ENCODE peak calls at places on chromosomes 16 and 17, in ten cellular contexts. One of them, this sample, is unnamed.
A peak's percentile ranks its signal among the peaks of the same experiment; 100 is the strongest.

GRCh38 chr16:12260119-12260646 is 283.6 kb downstream of the SNX29 start:
- DNase-seq in transverse colon: no peak
- DNase-seq in mammary epithelial cell: no peak
- DNase-seq in left ventricle myocardium inferior: no peak
- DNase-seq in A549: no peak
- DNase-seq in SK-N-SH: no peak
- DNase-seq in choroid plexus epithelial cell: no peak
- DNase-seq in HFF-Myc: no peak
- DNase-seq in cardiac muscle cell: no peak
- DNase-seq in fibroblast of lung: no peak
- DNase-seq in this sample: no peak

GRCh38 chr17:78674595-78675315 is 97.6 kb upstream of the DNAH17 start:
- DNase-seq in A549: no peak
- DNase-seq in transverse colon: no peak
- DNase-seq in SK-N-SH: peak; percentile 74
- DNase-seq in HFF-Myc: no peak
- DNase-seq in mammary epithelial cell: no peak
- DNase-seq in left ventricle myocardium inferior: no peak
- DNase-seq in choroid plexus epithelial cell: no peak
- DNase-seq in cardiac muscle cell: no peak
- DNase-seq in fibroblast of lung: no peak
- DNase-seq in this sample: no peak

GRCh38 chr17:77451271-77451893 is 310.6 kb downstream of the SEC14L1 start:
- DNase-seq in choroid plexus epithelial cell: peak; percentile 77
- DNase-seq in HFF-Myc: no peak
- DNase-seq in cardiac muscle cell: peak; percentile 89
- DNase-seq in left ventricle myocardium inferior: peak; percentile 77
- DNase-seq in transverse colon: peak; percentile 83
- DNase-seq in fibroblast of lung: peak; percentile 71
- DNase-seq in SK-N-SH: peak; percentile 93
- DNase-seq in mammary epithelial cell: peak; percentile 60
- DNase-seq in A549: no peak
- DNase-seq in this sample: no peak

GRCh38 chr16:66344533-66345145 is 21.9 kb upstream of the CDH5 start:
- DNase-seq in transverse colon: no peak
- DNase-seq in HFF-Myc: no peak
- DNase-seq in left ventricle myocardium inferior: no peak
- DNase-seq in cardiac muscle cell: peak; percentile 64
- DNase-seq in fibroblast of lung: peak; percentile 64
- DNase-seq in mammary epithelial cell: peak; percentile 18
- DNase-seq in SK-N-SH: no peak
- DNase-seq in choroid plexus epithelial cell: peak; percentile 68
- DNase-seq in A549: no peak
- DNase-seq in this sample: no peak

GRCh38 chr17:3802461-3803307 is 1.7 kb upstream of the ITGAE start:
- DNase-seq in SK-N-SH: no peak
- DNase-seq in transverse colon: peak; percentile 45
- DNase-seq in fibroblast of lung: peak; percentile 91
- DNase-seq in HFF-Myc: no peak
- DNase-seq in A549: no peak
- DNase-seq in left ventricle myocardium inferior: no peak
- DNase-seq in mammary epithelial cell: peak; percentile 48
- DNase-seq in cardiac muscle cell: peak; percentile 85
- DNase-seq in choroid plexus epithelial cell: peak; percentile 93
- DNase-seq in this sample: no peak

GRCh38 chr17:19328441-19329061 is 34.0 kb downstream of the B9D1 start:
- DNase-seq in HFF-Myc: no peak
- DNase-seq in choroid plexus epithelial cell: no peak
- DNase-seq in left ventricle myocardium inferior: no peak
- DNase-seq in A549: no peak
- DNase-seq in SK-N-SH: no peak
- DNase-seq in transverse colon: no peak
- DNase-seq in cardiac muscle cell: no peak
- DNase-seq in mammary epithelial cell: no peak
- DNase-seq in fibroblast of lung: no peak
- DNase-seq in this sample: no peak

GRCh38 chr17:8488931-8489330 is 53.2 kb downstream of the NDEL1 start:
- DNase-seq in A549: no peak
- DNase-seq in fibroblast of lung: peak; percentile 93
- DNase-seq in cardiac muscle cell: peak; percentile 94
- DNase-seq in choroid plexus epithelial cell: peak; percentile 98
- DNase-seq in transverse colon: no peak
- DNase-seq in HFF-Myc: peak; percentile 91
- DNase-seq in left ventricle myocardium inferior: peak; percentile 48
- DNase-seq in mammary epithelial cell: peak; percentile 75
- DNase-seq in SK-N-SH: no peak
- DNase-seq in this sample: peak; percentile 69

GRCh38 chr16:57540387-57540786 is 2.1 kb upstream of the ADGRG5 start:
- DNase-seq in left ventricle myocardium inferior: no peak
- DNase-seq in mammary epithelial cell: no peak
- DNase-seq in SK-N-SH: no peak
- DNase-seq in fibroblast of lung: no peak
- DNase-seq in choroid plexus epithelial cell: no peak
- DNase-seq in A549: no peak
- DNase-seq in cardiac muscle cell: no peak
- DNase-seq in HFF-Myc: no peak
- DNase-seq in transverse colon: no peak
- DNase-seq in this sample: no peak

GRCh38 chr17:42027961-42028790 is 8.3 kb downstream of the NKIRAS2 start:
- DNase-seq in choroid plexus epithelial cell: peak; percentile 29
- DNase-seq in transverse colon: no peak
- DNase-seq in SK-N-SH: no peak
- DNase-seq in A549: peak; percentile 70
- DNase-seq in cardiac muscle cell: no peak
- DNase-seq in left ventricle myocardium inferior: no peak
- DNase-seq in fibroblast of lung: no peak
- DNase-seq in mammary epithelial cell: no peak
- DNase-seq in HFF-Myc: no peak
- DNase-seq in this sample: no peak

GRCh38 chr16:25747160-25747758 is 55.5 kb downstream of the HS3ST4 start:
- DNase-seq in left ventricle myocardium inferior: no peak
- DNase-seq in cardiac muscle cell: no peak
- DNase-seq in SK-N-SH: no peak
- DNase-seq in mammary epithelial cell: no peak
- DNase-seq in A549: no peak
- DNase-seq in transverse colon: no peak
- DNase-seq in fibroblast of lung: no peak
- DNase-seq in choroid plexus epithelial cell: no peak
- DNase-seq in HFF-Myc: no peak
- DNase-seq in this sample: no peak

GRCh38 chr17:28715217-28715616 is 2.5 kb downstream of the RAB34 start:
- DNase-seq in cardiac muscle cell: no peak
- DNase-seq in left ventricle myocardium inferior: no peak
- DNase-seq in fibroblast of lung: no peak
- DNase-seq in HFF-Myc: no peak
- DNase-seq in SK-N-SH: no peak
- DNase-seq in mammary epithelial cell: no peak
- DNase-seq in transverse colon: no peak
- DNase-seq in A549: no peak
- DNase-seq in choroid plexus epithelial cell: no peak
- DNase-seq in this sample: no peak

GRCh38 chr17:28718990-28719433 is 773 bp upstream of the RPL23A start:
- DNase-seq in mammary epithelial cell: no peak
- DNase-seq in SK-N-SH: no peak
- DNase-seq in cardiac muscle cell: no peak
- DNase-seq in HFF-Myc: no peak
- DNase-seq in transverse colon: no peak
- DNase-seq in fibroblast of lung: no peak
- DNase-seq in left ventricle myocardium inferior: no peak
- DNase-seq in A549: no peak
- DNase-seq in choroid plexus epithelial cell: no peak
- DNase-seq in this sample: no peak

GRCh38 chr17:28716740-28717577 is 709 bp downstream of the RAB34 start:
- DNase-seq in SK-N-SH: no peak
- DNase-seq in cardiac muscle cell: peak; percentile 54
- DNase-seq in choroid plexus epithelial cell: peak; percentile 46
- DNase-seq in HFF-Myc: no peak
- DNase-seq in transverse colon: no peak
- DNase-seq in left ventricle myocardium inferior: peak; percentile 34
- DNase-seq in mammary epithelial cell: peak; percentile 39
- DNase-seq in A549: no peak
- DNase-seq in fibroblast of lung: peak; percentile 36
- DNase-seq in this sample: peak; percentile 8

GRCh38 chr17:28718317-28718672 is 627 bp upstream of the RAB34 start:
- DNase-seq in SK-N-SH: no peak
- DNase-seq in transverse colon: no peak
- DNase-seq in mammary epithelial cell: no peak
- DNase-seq in A549: no peak
- DNase-seq in HFF-Myc: no peak
- DNase-seq in fibroblast of lung: no peak
- DNase-seq in cardiac muscle cell: peak; percentile 67
- DNase-seq in left ventricle myocardium inferior: no peak
- DNase-seq in choroid plexus epithelial cell: no peak
- DNase-seq in this sample: no peak

DNA sequence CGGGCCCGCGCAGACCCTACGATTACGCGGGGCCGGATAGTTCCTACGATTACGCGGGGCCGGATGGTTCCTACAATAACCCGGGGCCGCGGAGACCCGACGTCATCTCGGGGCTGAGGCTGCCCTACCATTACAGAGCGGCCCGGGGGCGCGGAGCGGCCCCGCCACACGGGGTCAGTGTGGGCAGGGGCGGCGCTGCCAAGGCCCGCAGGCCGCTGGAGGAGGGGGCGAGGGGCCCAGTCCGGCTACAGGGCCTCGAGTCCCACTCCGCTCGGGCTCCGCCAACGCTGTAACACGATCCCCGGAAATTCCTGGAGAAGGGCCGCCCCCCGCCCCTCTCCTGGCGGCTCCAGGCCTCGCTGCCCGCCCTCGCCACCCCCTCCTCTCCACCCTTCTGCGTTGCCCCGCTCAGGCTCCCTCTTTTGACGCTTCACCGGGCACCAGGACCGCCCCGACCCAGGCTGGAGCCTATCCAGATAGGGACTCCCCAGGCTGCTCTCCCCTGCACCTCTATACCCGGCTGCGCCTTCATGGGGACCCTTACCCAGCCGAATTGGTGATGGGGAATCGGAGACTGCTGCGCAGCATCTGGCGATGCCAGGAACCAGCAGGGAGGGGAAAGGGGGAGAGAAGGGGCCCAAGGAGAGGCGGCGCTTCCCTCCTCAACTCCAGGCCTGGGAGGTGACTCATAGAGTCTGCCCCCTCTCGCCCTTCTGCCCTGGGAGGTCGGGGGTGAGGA is at the start of gene RAB34:
- DNase-seq in cardiac muscle cell: peak; percentile 94
- DNase-seq in choroid plexus epithelial cell: peak; percentile 83
- DNase-seq in A549: peak; percentile 73
- DNase-seq in fibroblast of lung: peak; percentile 92
- DNase-seq in SK-N-SH: no peak
- DNase-seq in mammary epithelial cell: peak; percentile 73
- DNase-seq in transverse colon: peak; percentile 56
- DNase-seq in HFF-Myc: no peak
- DNase-seq in left ventricle myocardium inferior: peak; percentile 72
- DNase-seq in this sample: peak; percentile 68
- TF ChIP-seq CTCF in cardiac muscle cell: peak; percentile 26
- TF ChIP-seq CTCF in choroid plexus epithelial cell: no peak
- TF ChIP-seq CTCF in A549: peak; percentile 55
- TF ChIP-seq CTCF in fibroblast of lung: peak; percentile 19
- TF ChIP-seq CTCF in SK-N-SH: no peak
- TF ChIP-seq CTCF in mammary epithelial cell: peak; percentile 41
- TF ChIP-seq CTCF in transverse colon: no peak
- TF ChIP-seq CTCF in HFF-Myc: peak; percentile 37
- TF ChIP-seq CTCF in left ventricle myocardium inferior: peak; percentile 43
- TF ChIP-seq CTCF in this sample: peak; percentile 45

DNA sequence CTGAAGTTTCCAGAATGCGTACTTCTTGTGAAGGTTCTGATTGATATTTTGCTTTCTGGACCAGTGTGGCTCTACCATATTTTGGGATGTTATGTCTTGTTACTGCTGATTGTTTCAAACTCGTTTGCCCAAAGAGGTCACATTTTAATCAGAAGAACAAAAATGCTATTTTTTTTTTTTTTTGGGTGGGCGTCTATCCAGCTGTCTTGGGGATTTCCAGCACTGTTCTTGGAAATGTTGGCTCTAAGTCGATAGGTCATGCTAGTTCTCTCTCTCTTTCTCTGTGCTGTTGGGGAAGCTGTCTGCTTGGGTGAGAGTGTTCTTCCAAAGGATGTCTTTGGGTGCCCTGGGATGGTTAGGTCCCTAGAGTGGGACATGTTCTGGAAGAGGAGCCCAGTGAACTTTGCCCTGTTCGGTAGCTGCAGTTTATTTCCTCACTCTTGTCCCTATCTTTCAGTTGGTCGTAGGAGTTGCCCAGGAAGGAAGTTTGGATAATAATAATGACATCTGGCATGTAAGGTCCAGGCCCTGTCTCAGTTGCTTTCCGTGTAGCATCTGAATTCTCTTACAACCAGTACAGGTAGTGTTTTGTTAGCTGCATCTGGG is 2.9 kb downstream of the IRF8 start:
- DNase-seq in mammary epithelial cell: no peak
- DNase-seq in cardiac muscle cell: peak; percentile 36
- DNase-seq in SK-N-SH: no peak
- DNase-seq in transverse colon: no peak
- DNase-seq in A549: no peak
- DNase-seq in choroid plexus epithelial cell: no peak
- DNase-seq in left ventricle myocardium inferior: no peak
- DNase-seq in fibroblast of lung: no peak
- DNase-seq in HFF-Myc: no peak
- DNase-seq in this sample: no peak
- H3K4me3 ChIP-seq in mammary epithelial cell: no peak overlapping the region
- H3K4me3 ChIP-seq in cardiac muscle cell: no peak overlapping the region
- H3K4me3 ChIP-seq in SK-N-SH: no peak overlapping the region
- H3K4me3 ChIP-seq in transverse colon: no peak overlapping the region
- H3K4me3 ChIP-seq in A549: no peak overlapping the region
- H3K4me3 ChIP-seq in choroid plexus epithelial cell: no peak overlapping the region
- H3K4me3 ChIP-seq in left ventricle myocardium inferior: no peak overlapping the region
- H3K4me3 ChIP-seq in fibroblast of lung: no peak overlapping the region
- H3K4me3 ChIP-seq in HFF-Myc: no peak overlapping the region
- H3K4me3 ChIP-seq in this sample: no peak overlapping the region

GRCh38 chr16:5056347-5056746 is 9.4 kb downstream of the C16orf89 start:
- DNase-seq in choroid plexus epithelial cell: peak; percentile 35
- DNase-seq in transverse colon: peak; percentile 41
- DNase-seq in mammary epithelial cell: no peak
- DNase-seq in SK-N-SH: peak; percentile 71
- DNase-seq in A549: no peak
- DNase-seq in cardiac muscle cell: peak; percentile 42
- DNase-seq in HFF-Myc: no peak
- DNase-seq in left ventricle myocardium inferior: no peak
- DNase-seq in fibroblast of lung: no peak
- DNase-seq in this sample: no peak
- TF ChIP-seq CTCF in choroid plexus epithelial cell: peak; percentile 65
- TF ChIP-seq CTCF in transverse colon: peak; percentile 20
- TF ChIP-seq CTCF in mammary epithelial cell: peak; percentile 44
- TF ChIP-seq CTCF in SK-N-SH: peak; percentile 35
- TF ChIP-seq CTCF in A549: peak; percentile 42
- TF ChIP-seq CTCF in cardiac muscle cell: peak; percentile 63
- TF ChIP-seq CTCF in HFF-Myc: peak; percentile 67
- TF ChIP-seq CTCF in left ventricle myocardium inferior: peak; percentile 24
- TF ChIP-seq CTCF in fibroblast of lung: peak; percentile 33
- TF ChIP-seq CTCF in this sample: peak; percentile 55

DNA sequence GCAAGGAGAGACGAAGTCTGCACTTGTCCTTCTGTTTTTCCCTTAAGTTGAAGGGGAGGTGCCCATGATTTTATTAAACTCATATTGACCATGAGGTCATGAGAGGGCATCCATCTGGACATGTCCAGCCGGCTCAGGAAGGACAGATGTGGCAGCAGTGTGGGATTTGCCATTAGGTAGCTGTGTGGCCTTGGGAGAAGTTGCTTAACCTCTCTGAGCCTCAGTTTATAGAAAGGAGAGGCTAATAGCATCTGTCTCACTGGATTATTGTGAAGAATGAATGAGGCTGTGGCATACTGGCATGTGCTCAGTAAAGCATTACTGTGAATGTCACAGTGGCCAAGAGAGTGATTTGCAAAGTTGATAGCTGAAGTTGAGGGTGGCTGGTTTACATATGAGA is 1.2 kb downstream of the TIMM22 start:
- DNase-seq in mammary epithelial cell: no peak
- DNase-seq in fibroblast of lung: no peak
- DNase-seq in transverse colon: no peak
- DNase-seq in HFF-Myc: no peak
- DNase-seq in cardiac muscle cell: no peak
- DNase-seq in left ventricle myocardium inferior: no peak
- DNase-seq in choroid plexus epithelial cell: no peak
- DNase-seq in SK-N-SH: no peak
- DNase-seq in A549: no peak
- DNase-seq in this sample: no peak
- H3K4me3 ChIP-seq in mammary epithelial cell: peak overlapping the region; percentile 87
- H3K4me3 ChIP-seq in fibroblast of lung: peak overlapping the region; percentile 52
- H3K4me3 ChIP-seq in transverse colon: no peak overlapping the region
- H3K4me3 ChIP-seq in HFF-Myc: peak overlapping the region; percentile 99
- H3K4me3 ChIP-seq in cardiac muscle cell: peak overlapping the region; percentile 95
- H3K4me3 ChIP-seq in left ventricle myocardium inferior: peak overlapping the region; percentile 96
- H3K4me3 ChIP-seq in choroid plexus epithelial cell: peak overlapping the region; percentile 99
- H3K4me3 ChIP-seq in SK-N-SH: peak overlapping the region; percentile 99
- H3K4me3 ChIP-seq in A549: peak overlapping the region; percentile 88
- H3K4me3 ChIP-seq in this sample: peak overlapping the region; percentile 83

This sample was measured in retinal pigment epithelial cell.